ENCODE peak calls at places on chromosomes 1 and 21, in nine cellular contexts. C, D, I, K, E, X, Y, U and N are unnamed samples.

GRCh38 chr1:89672489-89673183 is 39.7 kb downstream of the LRRC8C start:
- DNase-seq in C (no peak), D (no peak), I (peak), K (no peak), E (no peak), X (no peak), Y (no peak), U (no peak), N (no peak)

GRCh38 chr21:15224346-15225086 is 159.7 kb upstream of the NRIP1 start:
- DNase-seq in C (no peak), D (peak), I (peak), K (no peak), E (no peak), X (no peak), Y (no peak), U (no peak), N (no peak)

GRCh38 chr1:228404107-228404720 is 2.4 kb downstream of the TRIM11 start:
- DNase-seq in C (peak), D (no peak), I (no peak), K (no peak), E (peak), X (no peak), Y (no peak), U (no peak), N (no peak)

GRCh38 chr21:43734830-43735229 is 15.9 kb downstream of the PDXK start:
- DNase-seq in C (no peak), D (no peak), I (peak), K (no peak), E (no peak), X (no peak), Y (no peak), U (no peak), N (no peak)

GRCh38 chr1:211613108-211613947 is 34.4 kb upstream of the SLC30A1 start:
- DNase-seq in C (peak), D (peak), I (peak), K (peak), E (no peak), X (peak), Y (peak), U (peak), N (no peak)

GRCh38 chr1:208559597-208559996 is 315.4 kb upstream of the PLXNA2 start:
- DNase-seq in C (no peak), D (no peak), I (no peak), K (no peak), E (no peak), X (no peak), Y (no peak), U (no peak), N (no peak)

GRCh38 chr1:10722803-10723202 is 73.6 kb downstream of the CASZ1 start:
- DNase-seq in C (no peak), D (no peak), I (no peak), K (no peak), E (no peak), X (no peak), Y (no peak), U (no peak), N (no peak)

GRCh38 chr1:92975551-92976232 is 14.4 kb upstream of the DIPK1A start:
- DNase-seq in C (no peak), D (no peak), I (no peak), K (no peak), E (peak), X (no peak), Y (no peak), U (no peak), N (no peak)

GRCh38 chr1:212638419-212639151 is 30.0 kb downstream of the ATF3 start:
- DNase-seq in C (no peak), D (no peak), I (peak), K (no peak), E (no peak), X (no peak), Y (no peak), U (no peak), N (no peak)

GRCh38 chr1:112704511-112704907 is 2.4 kb downstream of the RHOC start:
- DNase-seq in C (no peak), D (no peak), I (no peak), K (no peak), E (no peak), X (no peak), Y (no peak), U (no peak), N (no peak)

GRCh38 chr1:197911172-197911856 is 5.9 kb upstream of the LHX9 start:
- DNase-seq in C (peak), D (no peak), I (no peak), K (peak), E (no peak), X (peak), Y (no peak), U (no peak), N (peak)

GRCh38 chr21:41685511-41686149 is 81.2 kb downstream of the RIPK4 start:
- DNase-seq in C (no peak), D (no peak), I (no peak), K (no peak), E (no peak), X (no peak), Y (no peak), U (no peak), N (no peak)

GRCh38 chr1:78408830-78409229 is 81.9 kb upstream of the PTGFR start:
- DNase-seq in C (no peak), D (peak), I (peak), K (no peak), E (no peak), X (peak), Y (peak), U (no peak), N (no peak)

GRCh38 chr21:30372139-30372770 is at the start of gene KRTAP13-2:
- DNase-seq in C (no peak), D (no peak), I (no peak), K (no peak), E (no peak), X (no peak), Y (no peak), U (no peak), N (no peak)

GRCh38 chr1:2236695-2237677 is 8.9 kb downstream of the SKI start:
- DNase-seq in C (no peak), D (no peak), I (no peak), K (no peak), E (no peak), X (no peak), Y (no peak), U (no peak), N (no peak)

GRCh38 chr1:110136911-110137310 is 13.4 kb upstream of the SLC6A17 start:
- DNase-seq in C (no peak), D (no peak), I (no peak), K (peak), E (no peak), X (no peak), Y (no peak), U (peak), N (peak)

GRCh38 chr1:145782166-145783099 is 41.5 kb downstream of the RNF115 start:
- DNase-seq in C (no peak), D (peak), I (peak), K (no peak), E (no peak), X (no peak), Y (no peak), U (no peak), N (no peak)

GRCh38 chr1:172041102-172041501 is 199.8 kb downstream of the DNM3 start:
- DNase-seq in C (no peak), D (no peak), I (no peak), K (peak), E (no peak), X (no peak), Y (no peak), U (no peak), N (no peak)

GRCh38 chr1:42979888-42980800 is 21.5 kb upstream of the SLC2A1 start:
- DNase-seq in C (no peak), D (no peak), I (no peak), K (no peak), E (peak), X (no peak), Y (no peak), U (no peak), N (no peak)

GRCh38 chr1:91273875-91274274 is 130.8 kb downstream of the HFM1 start:
- DNase-seq in C (no peak), D (no peak), I (peak), K (no peak), E (no peak), X (no peak), Y (no peak), U (no peak), N (no peak)

GRCh38 chr1:207007352-207008033 is 25.1 kb downstream of the C1orf116 start:
- DNase-seq in C (no peak), D (peak), I (peak), K (no peak), E (no peak), X (no peak), Y (no peak), U (no peak), N (no peak)

GRCh38 chr1:232793944-232794343 is 11.3 kb upstream of the MAP10 start:
- DNase-seq in C (no peak), D (peak), I (peak), K (no peak), E (no peak), X (no peak), Y (no peak), U (no peak), N (peak)

GRCh38 chr1:145918992-145919939 is 749 bp upstream of the PEX11B start:
- DNase-seq in C (peak), D (peak), I (peak), K (peak), E (no peak), X (peak), Y (peak), U (peak), N (peak)

GRCh38 chr1:189693140-189693539 is 784.5 kb downstream of the BRINP3 start:
- DNase-seq in C (no peak), D (no peak), I (no peak), K (no peak), E (no peak), X (no peak), Y (no peak), U (no peak), N (no peak)

GRCh38 chr1:53573931-53574330 is 114.7 kb downstream of the DMRTB1 start:
- DNase-seq in C (no peak), D (no peak), I (no peak), K (no peak), E (no peak), X (no peak), Y (no peak), U (no peak), N (peak)

DNA sequence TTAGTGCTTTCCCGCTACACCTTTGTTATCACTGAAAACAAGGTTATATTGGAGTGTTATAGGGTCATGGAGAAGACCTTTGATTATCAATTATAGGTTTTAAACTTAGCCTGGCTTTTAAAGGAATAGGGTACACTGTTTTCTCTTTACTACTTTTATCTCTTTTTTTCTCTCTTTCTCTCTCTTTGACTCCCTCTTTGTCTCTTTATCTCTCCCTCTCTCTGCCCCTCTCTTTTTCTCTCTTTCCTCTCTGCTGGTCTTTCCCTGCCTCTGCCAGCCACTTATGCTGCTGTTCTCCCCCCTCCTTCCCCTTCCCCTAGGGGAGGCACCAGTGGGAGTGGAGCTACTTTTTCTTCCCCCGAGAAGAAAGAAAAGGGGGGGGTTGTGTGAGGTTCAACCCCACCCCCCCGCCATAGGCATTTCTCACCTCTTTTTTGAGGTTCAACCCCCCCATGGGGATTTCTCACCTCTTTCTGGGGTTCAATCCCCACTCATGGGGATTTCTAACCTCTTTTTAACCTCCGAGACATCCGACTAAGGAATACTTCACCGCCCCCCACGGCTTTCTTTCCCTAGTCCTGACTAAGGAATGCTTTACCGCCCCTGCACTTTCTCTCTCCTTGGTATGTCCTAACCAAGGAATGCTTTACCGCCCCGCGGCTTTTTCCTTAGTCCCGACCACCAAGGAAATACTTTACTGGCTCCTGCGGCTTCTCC is 17.2 kb upstream of the ZBTB8B start:
- DNase-seq in C (no peak), D (peak), I (peak), K (peak), E (no peak), X (no peak), Y (peak), U (peak), N (no peak)
- H3K27ac ChIP-seq in C (no peak), D (peak), I (no peak), K (peak), E (no peak), X (no peak), Y (peak), U (no peak), N (no peak)

GRCh38 chr1:245825128-245825901 is 670.5 kb downstream of the KIF26B start:
- DNase-seq in C (no peak), D (no peak), I (peak), K (peak), E (no peak), X (no peak), Y (no peak), U (peak), N (no peak)

GRCh38 chr1:245829194-245829593 is 674.4 kb downstream of the KIF26B start:
- DNase-seq in C (no peak), D (no peak), I (no peak), K (no peak), E (no peak), X (no peak), Y (no peak), U (no peak), N (no peak)

GRCh38 chr1:245827306-245827705 is 672.5 kb downstream of the KIF26B start:
- DNase-seq in C (no peak), D (no peak), I (no peak), K (no peak), E (no peak), X (no peak), Y (no peak), U (no peak), N (no peak)

GRCh38 chr1:245822997-245823396 is 668.2 kb downstream of the KIF26B start:
- DNase-seq in C (no peak), D (peak), I (peak), K (no peak), E (no peak), X (no peak), Y (no peak), U (no peak), N (no peak)

GRCh38 chr1:245823408-245824147 is 668.8 kb downstream of the KIF26B start:
- DNase-seq in C (no peak), D (no peak), I (peak), K (no peak), E (no peak), X (no peak), Y (no peak), U (no peak), N (no peak)
- H3K4me3 ChIP-seq in C (no peak), D (no peak), I (no peak), K (no peak), E (no peak), X (no peak), Y (no peak), U (no peak), N (no peak)

DNA sequence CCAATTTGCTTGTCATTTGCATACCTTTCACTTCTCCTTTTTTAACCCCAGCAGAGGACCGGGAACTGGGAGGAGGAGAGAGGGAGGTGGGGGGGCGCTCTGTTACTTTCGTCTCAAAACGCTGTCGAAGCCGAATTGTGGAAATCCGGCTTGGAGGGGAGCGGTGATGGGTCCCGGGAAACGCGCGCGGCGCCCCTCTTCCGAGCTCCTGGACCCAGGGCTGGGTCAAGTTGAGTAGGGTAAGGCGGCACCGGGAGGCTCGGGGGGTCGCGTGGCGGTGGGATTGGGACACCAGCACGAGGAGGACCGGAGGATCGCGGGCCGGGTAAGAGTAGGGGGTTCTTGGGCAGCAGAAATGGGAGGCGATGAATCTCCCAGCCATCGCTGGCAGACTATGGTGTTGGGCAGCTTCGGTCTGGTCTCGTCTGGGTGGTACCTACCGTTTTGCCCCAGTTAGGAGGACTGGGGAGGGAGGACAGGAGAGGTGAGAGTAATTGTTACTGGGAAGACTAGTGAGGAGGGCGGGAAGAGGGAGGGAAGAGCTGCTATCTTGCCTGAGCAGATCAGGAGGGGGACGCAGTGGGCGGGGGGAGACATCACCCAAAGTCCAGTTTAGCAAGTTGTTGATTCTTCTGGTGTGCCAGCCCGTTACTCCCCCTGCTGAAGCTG is 1.4 kb downstream of the PROX1 start:
- DNase-seq in C (peak), D (no peak), I (no peak), K (peak), E (no peak), X (peak), Y (no peak), U (no peak), N (no peak)
- H3K27ac ChIP-seq in C (no peak), D (no peak), I (no peak), K (no peak), E (no peak), X (peak), Y (peak), U (no peak), N (peak)

DNA sequence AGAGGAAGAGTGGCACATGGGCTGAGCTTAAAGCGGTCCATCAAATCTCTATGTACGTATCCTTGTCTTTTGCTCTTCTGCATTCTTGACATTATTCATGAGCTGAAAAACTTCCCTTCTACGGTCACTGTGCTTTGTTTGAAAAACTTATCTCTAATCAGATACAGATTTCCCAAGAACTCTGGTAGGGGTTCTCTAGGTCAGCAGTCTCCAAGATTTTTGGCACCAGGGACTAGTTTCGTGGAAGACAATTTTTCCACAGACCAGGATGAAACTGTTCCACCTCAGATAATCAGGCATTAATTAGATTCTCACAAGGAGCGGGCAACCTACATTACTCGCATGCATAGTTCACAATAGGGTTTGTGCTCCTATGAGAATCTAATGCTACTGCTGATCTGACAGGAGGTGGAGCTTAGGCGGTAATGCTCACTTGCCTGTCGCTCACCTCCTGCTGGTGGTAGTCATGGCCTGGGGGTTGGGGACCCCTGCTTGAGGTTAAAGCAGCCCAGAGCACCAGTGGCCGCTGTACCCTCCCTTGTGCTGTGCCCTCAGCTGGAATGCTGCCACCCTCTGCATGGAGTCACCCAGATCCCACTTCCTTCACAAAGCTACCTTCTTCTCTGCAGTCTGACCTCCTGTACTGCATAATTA is 30.7 kb downstream of the AK2 start:
- DNase-seq in C (no peak), D (peak), I (peak), K (peak), E (no peak), X (no peak), Y (no peak), U (no peak), N (peak)
- H3K4me3 ChIP-seq in C (no peak), D (no peak), I (no peak), K (no peak), E (no peak), X (no peak), Y (no peak), U (no peak), N (no peak)

DNA sequence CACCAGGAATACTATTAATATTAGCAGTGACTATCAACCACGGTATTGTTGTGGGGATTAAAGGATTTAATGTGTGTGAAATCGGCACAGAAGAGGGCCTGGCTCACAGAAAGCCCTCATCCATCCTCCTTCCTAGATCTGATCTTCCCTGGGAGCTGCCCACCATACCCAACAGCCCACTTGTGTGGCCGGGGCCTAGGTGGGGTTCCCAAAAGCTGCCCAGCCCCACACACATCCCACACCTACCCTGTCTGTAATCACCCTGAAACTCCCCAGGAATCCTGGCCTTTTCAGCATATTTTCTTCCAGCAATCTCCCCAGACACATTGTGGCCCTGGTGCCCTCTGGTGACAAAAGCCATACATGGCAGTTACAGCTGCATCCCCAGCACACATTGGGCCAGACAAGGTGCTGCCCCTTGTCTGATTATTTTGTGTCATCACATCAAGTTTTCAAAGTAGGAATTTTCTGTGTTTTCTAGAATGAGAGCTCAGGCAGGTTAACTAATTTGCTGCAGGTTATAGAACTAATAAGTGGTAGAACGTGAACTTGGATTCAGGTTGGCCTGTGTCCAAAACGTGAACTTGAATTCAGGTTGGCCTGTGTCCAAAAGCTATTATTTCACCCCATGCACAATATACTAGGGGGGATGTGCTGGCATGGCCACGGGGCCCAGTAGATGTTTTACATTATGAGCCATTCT is 5.3 kb upstream of the SLC6A9 start:
- DNase-seq in C (no peak), D (peak), I (peak), K (peak), E (peak), X (peak), Y (peak), U (peak), N (peak)
- H3K27ac ChIP-seq in C (no peak), D (no peak), I (no peak), K (no peak), E (no peak), X (no peak), Y (peak), U (peak), N (peak)

GRCh38 chr21:36990508-36991205 is 15.8 kb upstream of the RIPPLY3 start:
- DNase-seq in C (no peak), D (no peak), I (no peak), K (peak), E (peak), X (no peak), Y (no peak), U (no peak), N (peak)
- H3K4me3 ChIP-seq in C (peak), D (peak), I (peak), K (peak), E (peak), X (peak), Y (peak), U (peak), N (peak)

DNA sequence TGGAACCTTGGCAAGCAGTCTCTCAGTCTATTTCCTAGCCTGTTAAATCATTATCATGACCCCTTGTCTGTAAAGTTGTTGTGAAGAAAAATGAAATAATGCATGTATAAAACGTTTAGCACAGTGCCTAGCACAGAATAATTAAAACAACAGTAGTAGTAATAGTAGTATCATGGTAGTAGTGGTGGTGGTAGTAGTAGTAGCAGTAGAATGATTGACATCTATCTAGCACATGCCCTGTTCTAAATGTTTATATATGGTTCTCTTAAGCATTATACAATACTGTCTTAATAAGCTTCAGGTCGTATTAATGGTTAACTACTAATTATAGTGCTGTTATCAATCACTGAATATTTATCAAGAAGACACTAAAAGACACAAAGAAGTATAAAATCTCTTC is 46.7 kb downstream of the GPR3 start:
- DNase-seq in C (no peak), D (no peak), I (no peak), K (no peak), E (no peak), X (no peak), Y (no peak), U (no peak), N (no peak)
- H3K27ac ChIP-seq in C (peak), D (no peak), I (no peak), K (no peak), E (peak), X (peak), Y (no peak), U (no peak), N (no peak)